ENCODE peak calls at places on chromosome 6, in four cellular contexts. One of them, this sample, is unnamed.
A peak's percentile ranks its signal among the peaks of the same experiment; 100 is the strongest.

GRCh38 chr6:64679411-64679810 is 1027.6 kb downstream of the EYS start:
- DNase-seq in HCT116: no peak
- DNase-seq in H1: no peak
- DNase-seq in hepatocyte: no peak
- DNase-seq in this sample: peak; percentile 23

GRCh38 chr6:14001329-14002012 is 76.7 kb downstream of the RNF182 start:
- DNase-seq in HCT116: peak; percentile 95
- DNase-seq in hepatocyte: peak; percentile 65
- DNase-seq in H1: no peak
- DNase-seq in this sample: peak; percentile 100

GRCh38 chr6:146851837-146852236 is 253.1 kb downstream of the ADGB start:
- DNase-seq in HCT116: no peak
- DNase-seq in hepatocyte: no peak
- DNase-seq in H1: no peak
- DNase-seq in this sample: peak; percentile 89

GRCh38 chr6:81808834-81809598 is 56.5 kb upstream of the TENT5A start:
- DNase-seq in H1: no peak
- DNase-seq in HCT116: no peak
- DNase-seq in hepatocyte: no peak
- DNase-seq in this sample: no peak

GRCh38 chr6:145525038-145525437 is 210.3 kb downstream of the EPM2A start:
- DNase-seq in hepatocyte: no peak
- DNase-seq in H1: no peak
- DNase-seq in HCT116: no peak
- DNase-seq in this sample: no peak

GRCh38 chr6:11229267-11230043 is 3.0 kb downstream of the NEDD9 start:
- DNase-seq in hepatocyte: peak; percentile 50
- DNase-seq in HCT116: no peak
- DNase-seq in H1: no peak
- DNase-seq in this sample: peak; percentile 69

GRCh38 chr6:84422380-84422968 is 195.0 kb upstream of the CEP162 start:
- DNase-seq in HCT116: peak; percentile 31
- DNase-seq in H1: peak; percentile 41
- DNase-seq in hepatocyte: peak; percentile 75
- DNase-seq in this sample: peak; percentile 21

GRCh38 chr6:56962451-56962850 is 7.5 kb downstream of the BEND6 start:
- DNase-seq in H1: no peak
- DNase-seq in HCT116: no peak
- DNase-seq in hepatocyte: no peak
- DNase-seq in this sample: no peak

GRCh38 chr6:27078734-27079357 is 168.7 kb upstream of the PRSS16 start:
- DNase-seq in HCT116: peak; percentile 52
- DNase-seq in H1: peak; percentile 27
- DNase-seq in hepatocyte: peak; percentile 72
- DNase-seq in this sample: peak; percentile 58

GRCh38 chr6:41846666-41847237 is 48.4 kb downstream of the USP49 start:
- DNase-seq in H1: peak; percentile 3
- DNase-seq in hepatocyte: peak; percentile 85
- DNase-seq in HCT116: peak; percentile 68
- DNase-seq in this sample: peak; percentile 98

GRCh38 chr6:29815118-29815750 is 12.4 kb upstream of the HLA-G start:
- DNase-seq in HCT116: no peak
- DNase-seq in hepatocyte: no peak
- DNase-seq in H1: no peak
- DNase-seq in this sample: no peak

GRCh38 chr6:108765495-108765894 is 82.7 kb upstream of the ARMC2 start:
- DNase-seq in HCT116: no peak
- DNase-seq in H1: no peak
- DNase-seq in hepatocyte: no peak
- DNase-seq in this sample: no peak

GRCh38 chr6:75418233-75418632 is 75.4 kb downstream of the FILIP1 start:
- DNase-seq in HCT116: no peak
- DNase-seq in hepatocyte: no peak
- DNase-seq in H1: no peak
- DNase-seq in this sample: peak; percentile 73

GRCh38 chr6:145247677-145248419 is 487.5 kb downstream of the EPM2A start:
- DNase-seq in HCT116: no peak
- DNase-seq in H1: peak; percentile 7
- DNase-seq in hepatocyte: no peak
- DNase-seq in this sample: peak; percentile 83

GRCh38 chr6:16514249-16514648 is 247.0 kb downstream of the ATXN1 start:
- DNase-seq in H1: no peak
- DNase-seq in HCT116: no peak
- DNase-seq in hepatocyte: peak; percentile 36
- DNase-seq in this sample: peak; percentile 18

DNA sequence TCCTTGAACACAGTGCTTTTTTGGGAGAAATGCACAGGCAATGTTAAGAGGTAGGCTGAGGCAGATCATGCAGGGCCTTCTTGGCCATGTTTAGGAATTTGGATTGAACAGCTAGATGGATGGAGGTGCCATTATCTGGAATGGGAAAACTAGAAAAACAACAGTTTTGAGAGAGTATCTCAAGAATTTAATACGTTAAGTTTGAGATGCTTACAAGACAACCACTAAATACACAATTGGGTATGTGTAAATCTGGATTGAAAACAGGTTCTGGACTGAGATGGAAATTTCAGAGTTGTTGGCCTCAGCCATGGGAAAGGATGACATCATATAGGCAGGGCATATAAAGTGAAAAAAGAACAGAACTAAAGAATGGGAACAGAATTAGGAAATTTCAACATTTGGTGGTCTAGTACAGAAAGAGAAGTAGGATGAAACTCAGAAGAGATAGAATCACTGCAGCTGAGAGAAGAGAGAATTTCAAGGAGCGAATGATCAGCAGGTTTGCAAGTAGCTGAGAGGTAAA is 37.1 kb downstream of the NCOA7 start:
- DNase-seq in H1: no peak
- DNase-seq in hepatocyte: no peak
- DNase-seq in HCT116: no peak
- DNase-seq in this sample: no peak
- H3K4me3 ChIP-seq in H1: no peak overlapping the region
- H3K4me3 ChIP-seq in hepatocyte: no peak overlapping the region
- H3K4me3 ChIP-seq in HCT116: no peak overlapping the region
- H3K4me3 ChIP-seq in this sample: no peak overlapping the region

GRCh38 chr6:18264338-18265098 is at the start of gene DEK:
- DNase-seq in H1: no peak
- DNase-seq in hepatocyte: peak; percentile 93
- DNase-seq in HCT116: peak; percentile 58
- DNase-seq in this sample: peak; percentile 74

GRCh38 chr6:18266524-18266908 is 2.2 kb upstream of the DEK start:
- DNase-seq in HCT116: no peak
- DNase-seq in H1: no peak
- DNase-seq in hepatocyte: no peak
- DNase-seq in this sample: no peak

GRCh38 chr6:18265787-18266523 is 1.6 kb upstream of the DEK start:
- DNase-seq in hepatocyte: no peak
- DNase-seq in H1: no peak
- DNase-seq in HCT116: no peak
- DNase-seq in this sample: no peak

GRCh38 chr6:18263561-18264337 is 581 bp downstream of the DEK start:
- DNase-seq in hepatocyte: peak; percentile 86
- DNase-seq in HCT116: no peak
- DNase-seq in H1: no peak
- DNase-seq in this sample: peak; percentile 62

GRCh38 chr6:18265099-18265372 is 706 bp upstream of the DEK start:
- DNase-seq in hepatocyte: no peak
- DNase-seq in HCT116: no peak
- DNase-seq in H1: no peak
- DNase-seq in this sample: no peak
- H3K4me1 ChIP-seq in hepatocyte: peaks cover 9% of the 10 kb centered on the region
- H3K4me1 ChIP-seq in HCT116: peaks cover 51% of the 10 kb centered on the region
- H3K4me1 ChIP-seq in H1: peaks cover 14% of the 10 kb centered on the region
- H3K4me1 ChIP-seq in this sample: peaks cover 40% of the 10 kb centered on the region

DNA sequence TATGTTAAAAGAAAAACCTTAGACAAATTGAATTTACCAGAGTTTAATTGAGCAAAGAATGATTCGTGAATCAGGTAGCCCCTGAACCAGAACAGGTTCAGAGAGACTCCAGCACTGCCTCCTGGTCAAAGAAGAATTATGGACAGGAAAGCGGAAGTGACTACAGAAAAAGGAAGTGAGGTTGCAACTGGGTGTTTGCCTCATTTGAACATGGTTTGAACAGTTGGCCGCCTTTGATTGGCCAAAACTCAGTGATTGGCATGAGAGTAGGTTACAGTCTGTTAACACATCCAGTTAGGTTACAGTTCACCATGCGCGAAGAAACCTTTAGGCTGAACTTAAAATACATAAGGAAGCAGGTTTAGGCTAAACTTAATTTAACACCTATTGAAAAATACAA is 248.8 kb downstream of the TFAP2A start:
- DNase-seq in HCT116: no peak
- DNase-seq in H1: no peak
- DNase-seq in hepatocyte: no peak
- DNase-seq in this sample: no peak
- H3K4me3 ChIP-seq in HCT116: no peak overlapping the region
- H3K4me3 ChIP-seq in H1: no peak overlapping the region
- H3K4me3 ChIP-seq in hepatocyte: no peak overlapping the region
- H3K4me3 ChIP-seq in this sample: no peak overlapping the region

GRCh38 chr6:52507557-52508260 is 69.2 kb downstream of the TRAM2 start:
- DNase-seq in hepatocyte: no peak
- DNase-seq in H1: no peak
- DNase-seq in HCT116: no peak
- DNase-seq in this sample: peak; percentile 39
- H3K4me1 ChIP-seq in hepatocyte: peaks cover 12% of the 10 kb centered on the region
- H3K4me1 ChIP-seq in H1: peaks cover 5% of the 10 kb centered on the region
- H3K4me1 ChIP-seq in HCT116: peaks cover 60% of the 10 kb centered on the region
- H3K4me1 ChIP-seq in this sample: peaks cover 58% of the 10 kb centered on the region

GRCh38 chr6:159250633-159251032 is 81.4 kb downstream of the FNDC1 start:
- DNase-seq in hepatocyte: no peak
- DNase-seq in H1: no peak
- DNase-seq in HCT116: no peak
- DNase-seq in this sample: no peak

GRCh38 chr6:159255434-159255951 is 86.3 kb downstream of the FNDC1 start:
- DNase-seq in hepatocyte: no peak
- DNase-seq in HCT116: no peak
- DNase-seq in H1: no peak
- DNase-seq in this sample: no peak

GRCh38 chr6:159256128-159256527 is 86.9 kb downstream of the FNDC1 start:
- DNase-seq in hepatocyte: no peak
- DNase-seq in HCT116: no peak
- DNase-seq in H1: no peak
- DNase-seq in this sample: no peak

GRCh38 chr6:159254186-159254585 is 85.0 kb downstream of the FNDC1 start:
- DNase-seq in HCT116: no peak
- DNase-seq in hepatocyte: no peak
- DNase-seq in H1: no peak
- DNase-seq in this sample: no peak

GRCh38 chr6:159252955-159253508 is 83.8 kb downstream of the FNDC1 start:
- DNase-seq in hepatocyte: peak; percentile 48
- DNase-seq in H1: peak; percentile 21
- DNase-seq in HCT116: peak; percentile 33
- DNase-seq in this sample: peak; percentile 94
- H3K4me3 ChIP-seq in hepatocyte: no peak overlapping the region
- H3K4me3 ChIP-seq in H1: no peak overlapping the region
- H3K4me3 ChIP-seq in HCT116: no peak overlapping the region
- H3K4me3 ChIP-seq in this sample: peak overlapping the region; percentile 37

DNA sequence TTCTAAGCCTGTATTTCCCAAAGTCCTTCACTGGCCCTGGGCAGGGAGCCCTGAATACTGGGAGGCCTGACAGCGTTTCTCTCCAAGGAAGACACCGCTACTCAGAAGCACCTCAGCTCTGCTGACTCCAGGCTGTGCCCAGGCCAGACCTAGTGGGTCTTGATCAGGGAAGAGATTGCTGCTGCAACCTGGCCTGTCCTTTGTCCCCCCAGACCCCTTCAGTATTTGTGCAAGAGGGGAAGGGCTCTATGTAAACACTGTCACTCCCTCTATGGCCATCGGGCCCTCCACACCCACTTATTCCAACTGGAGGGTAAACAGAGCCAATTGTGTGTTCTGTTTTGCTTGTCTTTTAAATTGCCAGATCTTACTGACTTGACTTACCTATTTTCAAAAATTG is 20.6 kb downstream of the PLEKHG1 start:
- DNase-seq in H1: no peak
- DNase-seq in hepatocyte: no peak
- DNase-seq in HCT116: no peak
- DNase-seq in this sample: no peak
- H3K4me1 ChIP-seq in H1: no peaks in the 10 kb centered on the region
- H3K4me1 ChIP-seq in hepatocyte: peaks cover 25% of the 10 kb centered on the region
- H3K4me1 ChIP-seq in HCT116: no peaks in the 10 kb centered on the region
- H3K4me1 ChIP-seq in this sample: no peaks in the 10 kb centered on the region

DNA sequence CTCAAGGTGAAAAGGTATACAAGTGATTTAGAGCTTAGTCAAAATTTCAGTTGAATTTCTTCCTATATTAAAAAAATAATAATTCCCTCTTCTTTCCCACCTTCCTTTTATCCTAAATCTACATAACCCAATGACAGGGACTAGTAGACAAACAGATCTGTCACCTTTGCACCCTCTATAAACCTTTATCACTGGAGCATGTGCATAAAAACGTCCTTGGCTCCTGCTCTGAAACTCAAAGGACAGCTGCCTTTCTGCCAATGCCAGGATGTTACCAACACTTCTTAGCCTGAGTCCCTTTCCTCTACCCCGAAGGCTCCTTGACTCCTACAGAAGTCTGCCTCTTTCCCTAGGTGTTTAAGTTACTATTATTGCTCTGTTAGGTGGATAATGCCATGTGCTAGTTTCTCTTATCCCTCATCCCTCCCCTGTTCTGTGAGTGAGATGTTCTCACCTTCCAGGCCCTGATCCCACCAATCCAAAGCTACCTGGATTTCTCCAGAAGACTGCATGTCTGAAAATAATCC is 4.3 kb downstream of the CLVS2 start:
- DNase-seq in H1: no peak
- DNase-seq in HCT116: no peak
- DNase-seq in hepatocyte: no peak
- DNase-seq in this sample: no peak
- H3K4me3 ChIP-seq in H1: no peak overlapping the region
- H3K4me3 ChIP-seq in HCT116: no peak overlapping the region
- H3K4me3 ChIP-seq in hepatocyte: no peak overlapping the region
- H3K4me3 ChIP-seq in this sample: no peak overlapping the region

GRCh38 chr6:116012966-116013365 is 47.7 kb downstream of the FRK start:
- DNase-seq in H1: no peak
- DNase-seq in hepatocyte: no peak
- DNase-seq in HCT116: no peak
- DNase-seq in this sample: peak; percentile 57

GRCh38 chr6:116017546-116018276 is 43.0 kb downstream of the FRK start:
- DNase-seq in H1: no peak
- DNase-seq in HCT116: no peak
- DNase-seq in hepatocyte: no peak
- DNase-seq in this sample: peak; percentile 64

GRCh38 chr6:116016846-116017545 is 43.7 kb downstream of the FRK start:
- DNase-seq in H1: no peak
- DNase-seq in HCT116: no peak
- DNase-seq in hepatocyte: no peak
- DNase-seq in this sample: no peak

GRCh38 chr6:116015983-116016382 is 44.7 kb downstream of the FRK start:
- DNase-seq in hepatocyte: peak; percentile 40
- DNase-seq in HCT116: no peak
- DNase-seq in H1: no peak
- DNase-seq in this sample: no peak

GRCh38 chr6:116015560-116015959 is 45.1 kb downstream of the FRK start:
- DNase-seq in HCT116: no peak
- DNase-seq in hepatocyte: no peak
- DNase-seq in H1: no peak
- DNase-seq in this sample: no peak
- H3K4me1 ChIP-seq in HCT116: peaks cover 29% of the 10 kb centered on the region
- H3K4me1 ChIP-seq in hepatocyte: peaks cover 74% of the 10 kb centered on the region
- H3K4me1 ChIP-seq in H1: no peaks in the 10 kb centered on the region
- H3K4me1 ChIP-seq in this sample: peaks cover 62% of the 10 kb centered on the region

This sample was measured in mammary epithelial cell.